ENCODE peak calls at places on chromosomes 13 and 19, in nine cellular contexts. E is A549; W is right cardiac atrium; Q is AG09309; Z is stimulated activated CD4-positive, alpha-beta T cell treated with anti-CD3 and anti-CD28 coated beads, Interleukin-15, amount 100 ng/mL, for 48 hours; I is NCI-H1092 treated with DMSO at 0.1 percent for 48 hours; C is neural crest cell; R is GOT3; U is activated CD4-positive, CD25-positive, alpha-beta regulatory T cell treated with anti-CD3 and anti-CD28 coated beads, Interleukin-2, amount 50 U/mL, for 16 hours. L is an unnamed sample.

GRCh38 chr13:106683179-106683578 is 115.2 kb upstream of the ARGLU1 start:
- DNase-seq in E (no peak), W (no peak), Q (no peak), Z (no peak), I (no peak), C (no peak), R (no peak), U (no peak), L (no peak)

GRCh38 chr13:84405286-84405685 is 523.0 kb upstream of the SLITRK1 start:
- DNase-seq in E (no peak), W (no peak), Q (no peak), Z (no peak), I (no peak), C (no peak), R (no peak), U (no peak), L (no peak)

GRCh38 chr13:52845766-52846566 is 2.5 kb downstream of the PCDH8 start:
- DNase-seq in E (no peak), W (peak), Q (no peak), Z (peak), I (peak), C (peak), R (no peak), U (no peak), L (no peak)

GRCh38 chr13:40787062-40787461 is 2.3 kb upstream of the SLC25A15 start:
- DNase-seq in E (no peak), W (no peak), Q (no peak), Z (no peak), I (no peak), C (no peak), R (no peak), U (no peak), L (no peak)

GRCh38 chr13:48126944-48127814 is 32.3 kb upstream of the MED4 start:
- DNase-seq in E (peak), W (peak), Q (peak), Z (no peak), I (peak), C (no peak), R (no peak), U (peak), L (peak)

GRCh38 chr13:30998548-30999140 is 66.2 kb downstream of the TEX26 start:
- DNase-seq in E (no peak), W (no peak), Q (no peak), Z (no peak), I (peak), C (no peak), R (no peak), U (no peak), L (no peak)

GRCh38 chr19:51166846-51167490 is 24.9 kb downstream of the SIGLEC7 start:
- DNase-seq in E (no peak), W (no peak), Q (no peak), Z (no peak), I (no peak), C (no peak), R (no peak), U (no peak), L (no peak)

GRCh38 chr13:23806874-23807522 is 82.2 kb downstream of the MIPEP start:
- DNase-seq in E (no peak), W (no peak), Q (no peak), Z (no peak), I (no peak), C (no peak), R (no peak), U (no peak), L (no peak)

GRCh38 chr13:43751624-43752023 is 35.1 kb downstream of the ENOX1 start:
- DNase-seq in E (no peak), W (no peak), Q (no peak), Z (no peak), I (no peak), C (no peak), R (no peak), U (no peak), L (no peak)

GRCh38 chr19:58544591-58545285 is 874 bp downstream of the TRIM28 start:
- DNase-seq in E (peak), W (no peak), Q (no peak), Z (peak), I (no peak), C (peak), R (no peak), U (peak), L (peak)

GRCh38 chr19:54231077-54231931 is 8.5 kb upstream of the LILRB3 start:
- DNase-seq in E (peak), W (peak), Q (peak), Z (peak), I (peak), C (peak), R (peak), U (peak), L (peak)

GRCh38 chr19:38706792-38707511 is 37.3 kb downstream of the CAPN12 start:
- DNase-seq in E (no peak), W (no peak), Q (no peak), Z (no peak), I (no peak), C (no peak), R (no peak), U (no peak), L (no peak)

GRCh38 chr19:19405919-19406877 is 723 bp downstream of the GATAD2A start:
- DNase-seq in E (no peak), W (peak), Q (no peak), Z (peak), I (peak), C (peak), R (no peak), U (no peak), L (peak)

GRCh38 chr19:55353803-55354697 is 469 bp downstream of the COX6B2 start:
- DNase-seq in E (peak), W (peak), Q (no peak), Z (peak), I (no peak), C (no peak), R (no peak), U (peak), L (no peak)

GRCh38 chr19:329876-330275 is 14.7 kb downstream of the MIER2 start:
- DNase-seq in E (no peak), W (no peak), Q (no peak), Z (no peak), I (no peak), C (no peak), R (no peak), U (no peak), L (no peak)

GRCh38 chr19:43643326-43643725 is 3.7 kb upstream of the CADM4 start:
- DNase-seq in E (no peak), W (no peak), Q (no peak), Z (no peak), I (no peak), C (no peak), R (no peak), U (no peak), L (no peak)

GRCh38 chr19:44059229-44059628 is 7.4 kb downstream of the ZNF223 start:
- DNase-seq in E (no peak), W (no peak), Q (no peak), Z (no peak), I (no peak), C (no peak), R (no peak), U (no peak), L (no peak)

GRCh38 chr19:21680679-21681078 is 86.7 kb downstream of the ZNF100 start:
- DNase-seq in E (no peak), W (no peak), Q (no peak), Z (no peak), I (no peak), C (no peak), R (no peak), U (no peak), L (no peak)

GRCh38 chr19:37963190-37963947 is 56.4 kb downstream of the SIPA1L3 start:
- DNase-seq in E (no peak), W (no peak), Q (peak), Z (no peak), I (no peak), C (no peak), R (no peak), U (no peak), L (no peak)

GRCh38 chr13:40158218-40158617 is 502.8 kb downstream of the COG6 start:
- DNase-seq in E (no peak), W (peak), Q (no peak), Z (no peak), I (no peak), C (no peak), R (no peak), U (no peak), L (peak)

GRCh38 chr13:110374644-110375370 is 67.7 kb downstream of the COL4A2 start:
- DNase-seq in E (no peak), W (no peak), Q (no peak), Z (no peak), I (no peak), C (no peak), R (no peak), U (no peak), L (no peak)